ENCODE peak calls at places on chromosome 16, in eight cellular contexts. One of them, this sample, is unnamed.
A peak's percentile ranks its signal among the peaks of the same experiment; 100 is the strongest.

GRCh38 chr16:53502331-53503269 is at the start of gene AKTIP:
- DNase-seq in WERI-Rb-1: peak; percentile 70
- DNase-seq in astrocyte of the spinal cord: peak; percentile 37
- DNase-seq in Karpas-422: peak; percentile 56
- DNase-seq in dorsolateral prefrontal cortex: no peak
- DNase-seq in kidney epithelial cell: no peak
- DNase-seq in mesenchymal stem cell: peak; percentile 53
- DNase-seq in GM12865: peak; percentile 37
- DNase-seq in this sample: peak; percentile 34

GRCh38 chr16:47779201-47780016 is 318.3 kb downstream of the PHKB start:
- DNase-seq in mesenchymal stem cell: peak; percentile 22
- DNase-seq in astrocyte of the spinal cord: no peak
- DNase-seq in WERI-Rb-1: no peak
- DNase-seq in Karpas-422: peak; percentile 76
- DNase-seq in GM12865: peak; percentile 41
- DNase-seq in kidney epithelial cell: no peak
- DNase-seq in dorsolateral prefrontal cortex: peak; percentile 55
- DNase-seq in this sample: peak; percentile 42

GRCh38 chr16:85812811-85813700 is 13.6 kb downstream of the COX4I1 start:
- DNase-seq in kidney epithelial cell: no peak
- DNase-seq in mesenchymal stem cell: no peak
- DNase-seq in dorsolateral prefrontal cortex: no peak
- DNase-seq in Karpas-422: no peak
- DNase-seq in WERI-Rb-1: no peak
- DNase-seq in GM12865: no peak
- DNase-seq in astrocyte of the spinal cord: no peak
- DNase-seq in this sample: no peak

GRCh38 chr16:85986931-85987749 is 88.2 kb downstream of the IRF8 start:
- DNase-seq in WERI-Rb-1: peak; percentile 21
- DNase-seq in GM12865: peak; percentile 81
- DNase-seq in astrocyte of the spinal cord: no peak
- DNase-seq in kidney epithelial cell: no peak
- DNase-seq in mesenchymal stem cell: peak; percentile 23
- DNase-seq in Karpas-422: peak; percentile 83
- DNase-seq in dorsolateral prefrontal cortex: no peak
- DNase-seq in this sample: peak; percentile 5

GRCh38 chr16:17602678-17603077 is 131.9 kb upstream of the XYLT1 start:
- DNase-seq in Karpas-422: no peak
- DNase-seq in dorsolateral prefrontal cortex: no peak
- DNase-seq in kidney epithelial cell: no peak
- DNase-seq in WERI-Rb-1: no peak
- DNase-seq in GM12865: no peak
- DNase-seq in astrocyte of the spinal cord: no peak
- DNase-seq in mesenchymal stem cell: no peak
- DNase-seq in this sample: no peak

GRCh38 chr16:79628501-79628975 is 28.0 kb upstream of the MAF start:
- DNase-seq in kidney epithelial cell: peak; percentile 90
- DNase-seq in mesenchymal stem cell: peak; percentile 75
- DNase-seq in Karpas-422: no peak
- DNase-seq in WERI-Rb-1: no peak
- DNase-seq in dorsolateral prefrontal cortex: no peak
- DNase-seq in astrocyte of the spinal cord: peak; percentile 95
- DNase-seq in GM12865: peak; percentile 62
- DNase-seq in this sample: peak; percentile 69

GRCh38 chr16:30979170-30980067 is 5.6 kb upstream of the HSD3B7 start:
- DNase-seq in kidney epithelial cell: no peak
- DNase-seq in Karpas-422: no peak
- DNase-seq in WERI-Rb-1: no peak
- DNase-seq in dorsolateral prefrontal cortex: no peak
- DNase-seq in GM12865: no peak
- DNase-seq in astrocyte of the spinal cord: no peak
- DNase-seq in mesenchymal stem cell: no peak
- DNase-seq in this sample: no peak

GRCh38 chr16:22670551-22670970 is 143.4 kb upstream of the HS3ST2 start:
- DNase-seq in dorsolateral prefrontal cortex: no peak
- DNase-seq in kidney epithelial cell: no peak
- DNase-seq in astrocyte of the spinal cord: no peak
- DNase-seq in GM12865: peak; percentile 56
- DNase-seq in mesenchymal stem cell: no peak
- DNase-seq in WERI-Rb-1: peak; percentile 32
- DNase-seq in Karpas-422: peak; percentile 89
- DNase-seq in this sample: no peak

GRCh38 chr16:68406458-68407041 is 41.8 kb downstream of the SMPD3 start:
- DNase-seq in mesenchymal stem cell: peak; percentile 12
- DNase-seq in Karpas-422: no peak
- DNase-seq in kidney epithelial cell: peak; percentile 29
- DNase-seq in dorsolateral prefrontal cortex: no peak
- DNase-seq in WERI-Rb-1: no peak
- DNase-seq in GM12865: no peak
- DNase-seq in astrocyte of the spinal cord: peak; percentile 4
- DNase-seq in this sample: peak; percentile 38

GRCh38 chr16:80974649-80975376 is 31.9 kb downstream of the CMC2 start:
- DNase-seq in astrocyte of the spinal cord: no peak
- DNase-seq in mesenchymal stem cell: no peak
- DNase-seq in kidney epithelial cell: no peak
- DNase-seq in WERI-Rb-1: peak; percentile 8
- DNase-seq in GM12865: no peak
- DNase-seq in dorsolateral prefrontal cortex: no peak
- DNase-seq in Karpas-422: peak; percentile 53
- DNase-seq in this sample: no peak

GRCh38 chr16:78768723-78769122 is 669.3 kb downstream of the WWOX start:
- DNase-seq in GM12865: peak; percentile 58
- DNase-seq in mesenchymal stem cell: no peak
- DNase-seq in kidney epithelial cell: no peak
- DNase-seq in dorsolateral prefrontal cortex: no peak
- DNase-seq in WERI-Rb-1: no peak
- DNase-seq in Karpas-422: no peak
- DNase-seq in astrocyte of the spinal cord: no peak
- DNase-seq in this sample: no peak

GRCh38 chr16:3071655-3072054 is 6.2 kb downstream of the IL32 start:
- DNase-seq in mesenchymal stem cell: no peak
- DNase-seq in Karpas-422: no peak
- DNase-seq in GM12865: no peak
- DNase-seq in WERI-Rb-1: no peak
- DNase-seq in astrocyte of the spinal cord: no peak
- DNase-seq in kidney epithelial cell: no peak
- DNase-seq in dorsolateral prefrontal cortex: no peak
- DNase-seq in this sample: no peak

GRCh38 chr16:525520-526180 is 1.9 kb upstream of the CAPN15 start:
- DNase-seq in GM12865: peak; percentile 91
- DNase-seq in mesenchymal stem cell: peak; percentile 95
- DNase-seq in kidney epithelial cell: peak; percentile 93
- DNase-seq in astrocyte of the spinal cord: peak; percentile 83
- DNase-seq in Karpas-422: no peak
- DNase-seq in dorsolateral prefrontal cortex: peak; percentile 52
- DNase-seq in WERI-Rb-1: no peak
- DNase-seq in this sample: peak; percentile 80
- H3K4me3 ChIP-seq in GM12865: peak overlapping the region; percentile 96
- H3K4me3 ChIP-seq in mesenchymal stem cell: no peak overlapping the region
- H3K4me3 ChIP-seq in kidney epithelial cell: no peak overlapping the region
- H3K4me3 ChIP-seq in astrocyte of the spinal cord: peak overlapping the region; percentile 71
- H3K4me3 ChIP-seq in Karpas-422: peak overlapping the region; percentile 78
- H3K4me3 ChIP-seq in dorsolateral prefrontal cortex: peak overlapping the region; percentile 85
- H3K4me3 ChIP-seq in WERI-Rb-1: peak overlapping the region; percentile 86
- H3K4me3 ChIP-seq in this sample: peak overlapping the region; percentile 77

DNA sequence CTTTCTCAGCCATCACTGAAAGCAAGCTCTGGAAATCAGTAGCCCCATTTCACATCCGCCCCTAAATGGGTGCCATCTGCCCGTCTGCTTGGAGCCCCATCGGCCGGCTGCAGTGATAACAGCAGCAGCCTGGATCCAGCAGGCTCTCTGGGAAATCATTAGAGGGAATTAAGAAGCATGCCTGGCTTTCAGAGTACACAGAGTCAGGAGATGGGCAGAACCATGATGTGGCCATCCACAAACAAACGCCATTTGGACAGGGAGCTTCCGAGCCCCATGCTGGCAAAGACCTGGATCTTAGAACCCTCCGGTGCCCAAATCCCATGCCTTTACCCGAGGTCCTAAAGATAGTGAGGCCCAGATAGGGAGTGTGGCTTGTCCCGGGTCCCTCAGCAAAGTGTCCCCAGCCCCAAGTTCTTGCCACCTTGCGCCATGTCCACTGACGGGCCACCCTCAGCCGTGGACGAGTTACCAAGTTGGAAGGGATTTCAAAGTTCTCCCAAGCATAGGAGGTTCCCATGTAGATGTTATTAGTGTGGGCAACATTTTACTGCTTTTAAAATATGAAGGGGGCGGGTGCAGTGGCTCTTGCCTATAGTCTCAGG is 1.0 kb upstream of the LITAF start:
- DNase-seq in WERI-Rb-1: peak; percentile 38
- DNase-seq in astrocyte of the spinal cord: no peak
- DNase-seq in Karpas-422: no peak
- DNase-seq in kidney epithelial cell: no peak
- DNase-seq in dorsolateral prefrontal cortex: no peak
- DNase-seq in mesenchymal stem cell: no peak
- DNase-seq in GM12865: no peak
- DNase-seq in this sample: no peak
- H3K4me3 ChIP-seq in WERI-Rb-1: peak overlapping the region; percentile 58
- H3K4me3 ChIP-seq in astrocyte of the spinal cord: no peak overlapping the region
- H3K4me3 ChIP-seq in Karpas-422: no peak overlapping the region
- H3K4me3 ChIP-seq in kidney epithelial cell: peak overlapping the region; percentile 85
- H3K4me3 ChIP-seq in dorsolateral prefrontal cortex: no peak overlapping the region
- H3K4me3 ChIP-seq in mesenchymal stem cell: no peak overlapping the region
- H3K4me3 ChIP-seq in GM12865: peak overlapping the region; percentile 70
- H3K4me3 ChIP-seq in this sample: peak overlapping the region; percentile 75

GRCh38 chr16:50808929-50809538 is 67.1 kb downstream of the CYLD start:
- DNase-seq in kidney epithelial cell: no peak
- DNase-seq in dorsolateral prefrontal cortex: no peak
- DNase-seq in mesenchymal stem cell: no peak
- DNase-seq in astrocyte of the spinal cord: no peak
- DNase-seq in GM12865: no peak
- DNase-seq in WERI-Rb-1: no peak
- DNase-seq in Karpas-422: no peak
- DNase-seq in this sample: no peak

GRCh38 chr16:50812046-50812445 is 70.2 kb downstream of the CYLD start:
- DNase-seq in mesenchymal stem cell: no peak
- DNase-seq in astrocyte of the spinal cord: no peak
- DNase-seq in WERI-Rb-1: no peak
- DNase-seq in kidney epithelial cell: no peak
- DNase-seq in dorsolateral prefrontal cortex: no peak
- DNase-seq in Karpas-422: no peak
- DNase-seq in GM12865: no peak
- DNase-seq in this sample: no peak

GRCh38 chr16:50806099-50807062 is 64.5 kb downstream of the CYLD start:
- DNase-seq in astrocyte of the spinal cord: peak; percentile 92
- DNase-seq in WERI-Rb-1: peak; percentile 87
- DNase-seq in dorsolateral prefrontal cortex: peak; percentile 90
- DNase-seq in kidney epithelial cell: peak; percentile 67
- DNase-seq in mesenchymal stem cell: peak; percentile 92
- DNase-seq in GM12865: peak; percentile 91
- DNase-seq in Karpas-422: peak; percentile 94
- DNase-seq in this sample: peak; percentile 93

GRCh38 chr16:50810241-50810965 is 68.5 kb downstream of the CYLD start:
- DNase-seq in Karpas-422: no peak
- DNase-seq in dorsolateral prefrontal cortex: no peak
- DNase-seq in WERI-Rb-1: no peak
- DNase-seq in mesenchymal stem cell: no peak
- DNase-seq in GM12865: no peak
- DNase-seq in astrocyte of the spinal cord: no peak
- DNase-seq in kidney epithelial cell: no peak
- DNase-seq in this sample: no peak

GRCh38 chr16:50809561-50809960 is 67.7 kb downstream of the CYLD start:
- DNase-seq in mesenchymal stem cell: no peak
- DNase-seq in astrocyte of the spinal cord: no peak
- DNase-seq in WERI-Rb-1: no peak
- DNase-seq in dorsolateral prefrontal cortex: no peak
- DNase-seq in GM12865: peak; percentile 30
- DNase-seq in Karpas-422: no peak
- DNase-seq in kidney epithelial cell: no peak
- DNase-seq in this sample: no peak
- H3K4me3 ChIP-seq in mesenchymal stem cell: no peak overlapping the region
- H3K4me3 ChIP-seq in astrocyte of the spinal cord: no peak overlapping the region
- H3K4me3 ChIP-seq in WERI-Rb-1: no peak overlapping the region
- H3K4me3 ChIP-seq in dorsolateral prefrontal cortex: no peak overlapping the region
- H3K4me3 ChIP-seq in GM12865: no peak overlapping the region
- H3K4me3 ChIP-seq in Karpas-422: no peak overlapping the region
- H3K4me3 ChIP-seq in kidney epithelial cell: no peak overlapping the region
- H3K4me3 ChIP-seq in this sample: no peak overlapping the region

DNA sequence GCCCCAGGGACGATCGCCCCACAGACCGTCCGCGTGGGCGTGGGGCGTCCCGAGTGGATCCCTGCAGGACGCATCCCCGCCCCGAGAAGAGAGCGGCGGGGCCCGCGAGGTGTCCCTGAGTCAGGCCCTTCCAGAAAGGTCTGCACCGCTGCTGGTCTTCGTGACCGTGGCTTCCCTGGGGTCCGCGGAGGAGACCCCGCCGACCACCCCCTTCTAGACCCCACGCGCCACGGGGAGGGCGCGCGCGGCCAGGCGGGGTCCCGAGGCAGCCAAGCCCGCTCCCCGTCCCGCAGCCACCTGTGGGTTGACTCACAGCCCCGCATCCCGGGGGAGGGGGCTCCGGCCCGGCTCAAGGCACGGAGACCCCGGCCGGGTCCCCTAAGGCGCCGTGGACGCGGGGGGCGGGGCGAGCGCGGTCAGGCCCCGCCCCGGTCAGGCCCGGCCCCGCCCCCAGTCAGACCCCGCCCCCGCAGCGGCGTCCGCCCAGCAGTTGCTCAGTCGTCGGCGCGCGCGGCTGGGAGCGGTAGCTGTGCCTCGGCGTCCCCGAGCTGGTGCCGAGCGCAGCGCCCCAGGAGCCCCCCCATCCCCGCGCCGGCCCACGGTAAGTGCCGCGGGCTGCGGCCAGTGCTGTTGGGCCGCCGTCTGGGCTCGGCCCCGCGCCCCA is at the start of gene BAIAP3:
- DNase-seq in dorsolateral prefrontal cortex: peak; percentile 56
- DNase-seq in WERI-Rb-1: no peak
- DNase-seq in kidney epithelial cell: no peak
- DNase-seq in mesenchymal stem cell: peak; percentile 44
- DNase-seq in astrocyte of the spinal cord: no peak
- DNase-seq in Karpas-422: no peak
- DNase-seq in GM12865: peak; percentile 52
- DNase-seq in this sample: peak; percentile 22
- H3K4me3 ChIP-seq in dorsolateral prefrontal cortex: peak within 1 kb of the TSS; percentile 39
- H3K4me3 ChIP-seq in WERI-Rb-1: peak within 1 kb of the TSS; percentile 28
- H3K4me3 ChIP-seq in kidney epithelial cell: no peak within 1 kb of the TSS
- H3K4me3 ChIP-seq in mesenchymal stem cell: peak within 1 kb of the TSS; percentile 38
- H3K4me3 ChIP-seq in astrocyte of the spinal cord: no peak within 1 kb of the TSS
- H3K4me3 ChIP-seq in Karpas-422: no peak within 1 kb of the TSS
- H3K4me3 ChIP-seq in GM12865: no peak within 1 kb of the TSS
- H3K4me3 ChIP-seq in this sample: peak within 1 kb of the TSS; percentile 48

GRCh38 chr16:56617212-56618085 is 8.1 kb upstream of the MT1E start:
- DNase-seq in Karpas-422: no peak
- DNase-seq in kidney epithelial cell: no peak
- DNase-seq in GM12865: no peak
- DNase-seq in astrocyte of the spinal cord: peak; percentile 62
- DNase-seq in WERI-Rb-1: no peak
- DNase-seq in dorsolateral prefrontal cortex: peak; percentile 45
- DNase-seq in mesenchymal stem cell: peak; percentile 66
- DNase-seq in this sample: peak; percentile 75
- H3K4me3 ChIP-seq in Karpas-422: no peak overlapping the region
- H3K4me3 ChIP-seq in kidney epithelial cell: peak overlapping the region; percentile 35
- H3K4me3 ChIP-seq in GM12865: no peak overlapping the region
- H3K4me3 ChIP-seq in astrocyte of the spinal cord: peak overlapping the region; percentile 8
- H3K4me3 ChIP-seq in WERI-Rb-1: no peak overlapping the region
- H3K4me3 ChIP-seq in dorsolateral prefrontal cortex: peak overlapping the region; percentile 43
- H3K4me3 ChIP-seq in mesenchymal stem cell: peak overlapping the region; percentile 46
- H3K4me3 ChIP-seq in this sample: peak overlapping the region; percentile 45

This sample was measured in fibroblast of villous mesenchyme.